ENCODE peak calls at places on chromosomes 5 and 9, in seven cellular contexts. X is HCT116, O is neural progenitor cell, Z is GM23338, S is PC-3, V is hepatocyte, D is SK-N-SH. B is an unnamed sample.

GRCh38 chr9:130672933-130673615 is 8.7 kb downstream of the PRDM12 start:
- DNase-seq in Z (no peak), O (no peak), V (no peak), D (peak; percentile 20), S (no peak), X (no peak), B (no peak)

GRCh38 chr5:60483046-60483445 is 216.9 kb downstream of the DEPDC1B start:
- DNase-seq in Z (no peak), S (peak; percentile 17), V (no peak), O (no peak), X (no peak), D (no peak), B (no peak)

GRCh38 chr5:120808135-120808534 is 344.0 kb downstream of the PRR16 start:
- DNase-seq in X (no peak), S (no peak), D (no peak), Z (peak; percentile 41), O (no peak), V (no peak), B (no peak)

GRCh38 chr9:70439991-70440706 is 25.7 kb upstream of the KLF9 start:
- DNase-seq in V (no peak), X (no peak), S (no peak), Z (no peak), D (no peak), O (no peak), B (peak; percentile 31)

GRCh38 chr5:67383451-67383850 is 186.9 kb upstream of the CD180 start:
- DNase-seq in S (no peak), V (no peak), O (no peak), Z (no peak), X (no peak), D (no peak), B (no peak)

GRCh38 chr9:14722391-14723035 is at the start of gene CER1:
- DNase-seq in S (no peak), X (no peak), O (peak; percentile 88), D (no peak), Z (peak; percentile 91), V (no peak), B (no peak)

GRCh38 chr5:126865299-126865698 is 88.4 kb downstream of the LMNB1 start:
- DNase-seq in V (no peak), D (no peak), Z (no peak), O (no peak), X (no peak), S (peak; percentile 70), B (peak; percentile 88)

GRCh38 chr9:73683862-73684591 is 532.4 kb downstream of the ANXA1 start:
- DNase-seq in V (peak; percentile 46), Z (peak; percentile 82), D (peak; percentile 1), S (peak; percentile 53), O (peak; percentile 74), X (peak; percentile 19), B (peak; percentile 70)

GRCh38 chr5:39570418-39571027 is 145.7 kb upstream of the DAB2 start:
- DNase-seq in Z (peak; percentile 62), O (peak; percentile 47), X (peak; percentile 31), S (peak; percentile 80), D (peak; percentile 5), V (peak; percentile 63), B (peak; percentile 78)

GRCh38 chr9:100028201-100028784 is 70.5 kb downstream of the ERP44 start:
- DNase-seq in X (peak; percentile 60), S (peak; percentile 74), V (peak; percentile 80), Z (peak; percentile 87), D (peak; percentile 65), O (peak; percentile 79), B (peak; percentile 78)

GRCh38 chr5:132010645-132011560 is 555 bp downstream of the ACSL6 start:
- DNase-seq in V (no peak), X (no peak), S (no peak), D (no peak), Z (peak; percentile 62), O (peak; percentile 9), B (no peak)

GRCh38 chr5:156936972-156937371 is 26.1 kb downstream of the TIMD4 start:
- DNase-seq in Z (no peak), X (no peak), S (no peak), O (no peak), D (no peak), V (no peak), B (no peak)

GRCh38 chr5:158139161-158139560 is 280.2 kb upstream of the CLINT1 start:
- DNase-seq in X (no peak), Z (no peak), D (no peak), V (no peak), S (peak; percentile 67), O (no peak), B (peak; percentile 95)

GRCh38 chr9:13380903-13381302 is 101.4 kb upstream of the MPDZ start:
- DNase-seq in X (no peak), D (no peak), Z (no peak), S (no peak), O (no peak), V (no peak), B (no peak)

GRCh38 chr5:102421647-102422046 is 77.2 kb downstream of the SLCO6A1 start:
- DNase-seq in V (peak; percentile 8), X (peak; percentile 3), Z (no peak), D (no peak), S (peak; percentile 72), O (no peak), B (no peak)

GRCh38 chr5:1429501-1429900 is 15.7 kb downstream of the SLC6A3 start:
- DNase-seq in D (no peak), X (no peak), Z (no peak), S (peak; percentile 48), V (no peak), O (no peak), B (no peak)

GRCh38 chr5:78187172-78187571 is 107.3 kb downstream of the AP3B1 start:
- DNase-seq in O (no peak), S (no peak), Z (no peak), V (no peak), X (no peak), D (no peak), B (no peak)

GRCh38 chr5:176725521-176725920 is 78.2 kb downstream of the TSPAN17 start:
- DNase-seq in D (no peak), S (no peak), X (no peak), V (peak; percentile 23), Z (no peak), O (peak; percentile 62), B (no peak)

GRCh38 chr5:86376214-86376613 is 241.5 kb upstream of the COX7C start:
- DNase-seq in Z (no peak), V (no peak), X (no peak), O (no peak), D (no peak), S (no peak), B (no peak)

GRCh38 chr9:133249337-133249736 is 25.7 kb downstream of the ABO start:
- DNase-seq in S (no peak), V (no peak), O (no peak), D (peak; percentile 16), X (no peak), Z (no peak), B (no peak)

GRCh38 chr5:35151151-35151920 is 79.0 kb downstream of the PRLR start:
- DNase-seq in S (no peak), V (no peak), X (no peak), Z (peak; percentile 6), D (no peak), O (peak; percentile 11), B (peak; percentile 32)

GRCh38 chr5:30918171-30918570 is 275.3 kb upstream of the CDH6 start:
- DNase-seq in D (no peak), X (no peak), O (no peak), V (peak; percentile 5), Z (no peak), S (peak; percentile 55), B (peak; percentile 40)

GRCh38 chr9:38085308-38085707 is 16.3 kb upstream of the SHB start:
- DNase-seq in O (no peak), V (no peak), S (no peak), D (no peak), Z (no peak), X (no peak), B (no peak)

GRCh38 chr5:54148858-54149257 is 161.5 kb downstream of the ARL15 start:
- DNase-seq in Z (no peak), D (no peak), X (no peak), O (no peak), V (no peak), S (no peak), B (no peak)
- TF ChIP-seq EZH2phosphoT487 in Z (no peak), D (no peak), X (no peak), O (no peak), V (no peak), S (no peak), B (no peak)

DNA sequence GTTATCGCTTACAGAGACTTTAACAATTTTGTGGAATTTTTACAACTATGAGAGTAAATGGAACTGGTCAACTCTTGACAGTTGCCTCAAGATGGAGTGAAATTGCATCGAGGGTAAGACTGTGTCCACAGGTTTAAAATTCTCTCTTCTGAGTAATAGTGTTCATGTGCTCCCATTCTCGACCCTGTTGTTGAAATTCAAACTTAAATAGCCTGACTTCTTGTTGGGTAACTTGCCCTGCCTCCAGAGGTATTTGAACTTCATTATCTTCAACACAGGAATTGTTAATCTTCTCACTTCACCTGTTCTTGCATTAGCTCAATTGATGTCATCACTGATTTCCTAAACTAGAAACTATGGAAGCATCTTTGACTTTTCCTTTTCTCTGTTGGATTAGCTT is 77.5 kb downstream of the PIP5K1B start:
- DNase-seq in X (no peak), V (no peak), D (no peak), S (no peak), Z (no peak), O (no peak), B (no peak)
- H3K4me1 ChIP-seq in X (peaks cover 13% of the 10 kb centered on the region), V (peaks cover 31% of the 10 kb centered on the region), D (peaks cover 17% of the 10 kb centered on the region), S (peaks cover 18% of the 10 kb centered on the region), Z (peaks cover 15% of the 10 kb centered on the region), O (peaks cover 26% of the 10 kb centered on the region), B (peaks cover 27% of the 10 kb centered on the region)

GRCh38 chr5:95835682-95836405 is 13.3 kb upstream of the GLRX start:
- DNase-seq in X (no peak), V (no peak), Z (no peak), O (no peak), S (no peak), D (no peak), B (peak; percentile 59)
- H3K27ac ChIP-seq in X (no peak overlapping the region), V (peak overlapping the region; percentile 94), Z (no peak overlapping the region), O (no peak overlapping the region), S (no peak overlapping the region), D (no peak overlapping the region), B (peak overlapping the region; percentile 96)

GRCh38 chr5:178357678-178358077 is 125.1 kb upstream of the PHYKPL start:
- DNase-seq in O (no peak), D (no peak), V (no peak), X (no peak), S (no peak), Z (no peak), B (no peak)

GRCh38 chr5:178356459-178356872 is 123.9 kb upstream of the PHYKPL start:
- DNase-seq in O (peak; percentile 79), Z (peak; percentile 77), V (no peak), S (no peak), X (no peak), D (peak; percentile 58), B (no peak)

GRCh38 chr5:178359738-178360137 is 127.1 kb upstream of the PHYKPL start:
- DNase-seq in O (no peak), S (no peak), X (no peak), Z (no peak), V (no peak), D (no peak), B (no peak)

GRCh38 chr5:178355662-178356061 is 123.1 kb upstream of the PHYKPL start:
- DNase-seq in V (no peak), Z (no peak), O (no peak), D (no peak), X (no peak), S (no peak), B (no peak)

DNA sequence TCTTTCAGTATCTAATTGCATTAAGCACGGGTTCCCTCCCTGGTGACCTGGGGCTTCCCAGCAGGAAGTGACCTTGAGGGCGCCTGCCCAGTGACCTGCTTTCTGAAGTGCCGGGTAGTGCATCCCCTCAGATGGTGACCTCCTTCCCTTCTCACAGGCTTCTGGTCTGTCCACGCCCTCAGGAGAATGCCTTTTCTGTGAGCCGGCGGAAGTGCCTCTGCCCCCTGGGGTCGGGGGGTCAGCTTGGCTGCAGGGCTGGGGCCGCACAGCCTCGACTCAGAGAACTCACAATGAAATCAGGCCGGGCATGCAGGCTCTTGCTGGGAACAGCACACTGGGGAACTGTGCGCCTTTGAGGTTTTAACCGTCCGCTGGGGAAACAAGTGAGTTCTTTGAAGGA is 124.5 kb upstream of the PHYKPL start:
- DNase-seq in V (no peak), D (peak; percentile 66), S (no peak), O (peak; percentile 86), Z (peak; percentile 55), X (no peak), B (no peak)
- TF ChIP-seq EZH2phosphoT487 in V (no peak), D (no peak), S (no peak), O (no peak), Z (no peak), X (no peak), B (no peak)